ENCODE peak calls at places on chromosomes 12 and 14, in five cellular contexts. I is PC-9; B is CD8-positive, alpha-beta T cell; D is cardiac fibroblast; U is ascending aorta. J is an unnamed sample.

GRCh38 chr12:41514907-41515306 is 326.8 kb downstream of the PDZRN4 start:
- DNase-seq in I (no peak), B (no peak), D (peak; percentile 2), U (no peak), J (no peak)

GRCh38 chr14:67512463-67513134 is 20.5 kb upstream of the PLEKHH1 start:
- DNase-seq in I (no peak), B (no peak), D (no peak), U (no peak), J (no peak)

GRCh38 chr12:87320724-87321123 is 708.5 kb downstream of the C12orf50 start:
- DNase-seq in I (no peak), B (no peak), D (peak; percentile 56), U (no peak), J (no peak)

GRCh38 chr14:85731198-85731597 is 201.3 kb downstream of the FLRT2 start:
- DNase-seq in I (no peak), B (no peak), D (peak; percentile 72), U (no peak), J (no peak)

GRCh38 chr14:67673451-67673850 is 981 bp downstream of the VTI1B start:
- DNase-seq in I (no peak), B (no peak), D (no peak), U (no peak), J (no peak)

GRCh38 chr14:77707355-77707723 is 484 bp downstream of the ALKBH1 start:
- DNase-seq in I (peak; percentile 56), B (peak; percentile 4), D (peak; percentile 51), U (no peak), J (no peak)

GRCh38 chr12:64675795-64676194 is 65.5 kb downstream of the RASSF3 start:
- DNase-seq in I (peak; percentile 69), B (no peak), D (peak; percentile 70), U (peak; percentile 79), J (no peak)

GRCh38 chr14:44778562-44778961 is 183.2 kb downstream of the KLHL28 start:
- DNase-seq in I (no peak), B (no peak), D (peak; percentile 85), U (no peak), J (no peak)

GRCh38 chr14:81415781-81416180 is 15.7 kb upstream of the STON2 start:
- DNase-seq in I (no peak), B (no peak), D (no peak), U (no peak), J (no peak)

GRCh38 chr14:44662250-44662891 is 155.3 kb upstream of the FSCB start:
- DNase-seq in I (no peak), B (no peak), D (no peak), U (no peak), J (no peak)

GRCh38 chr12:69991683-69992297 is 166.8 kb downstream of the MYRFL start:
- DNase-seq in I (no peak), B (no peak), D (no peak), U (no peak), J (no peak)

GRCh38 chr12:120479458-120479857 is 9.9 kb upstream of the SRSF9 start:
- DNase-seq in I (no peak), B (no peak), D (no peak), U (no peak), J (no peak)

GRCh38 chr12:71938728-71939385 is at the start of gene TPH2:
- DNase-seq in I (no peak), B (no peak), D (peak; percentile 63), U (no peak), J (peak; percentile 82)

GRCh38 chr14:34212172-34212571 is 249.9 kb downstream of the SPTSSA start:
- DNase-seq in I (no peak), B (no peak), D (no peak), U (no peak), J (no peak)

GRCh38 chr14:67734675-67735074 is 33.0 kb downstream of the RDH12 start:
- DNase-seq in I (no peak), B (no peak), D (peak; percentile 45), U (no peak), J (no peak)

GRCh38 chr14:102373110-102373509 is 10.4 kb downstream of the TECPR2 start:
- DNase-seq in I (no peak), B (no peak), D (no peak), U (no peak), J (no peak)

GRCh38 chr12:108629824-108630476 is 3.7 kb downstream of the SELPLG start:
- DNase-seq in I (peak; percentile 58), B (peak; percentile 41), D (peak; percentile 76), U (no peak), J (peak; percentile 55)

GRCh38 chr14:75092698-75093097 is 23.3 kb downstream of the ZC2HC1C start:
- DNase-seq in I (no peak), B (no peak), D (no peak), U (no peak), J (no peak)
- TF ChIP-seq CTCF in I (no peak), B (no peak), D (no peak), U (no peak), J (no peak)

DNA sequence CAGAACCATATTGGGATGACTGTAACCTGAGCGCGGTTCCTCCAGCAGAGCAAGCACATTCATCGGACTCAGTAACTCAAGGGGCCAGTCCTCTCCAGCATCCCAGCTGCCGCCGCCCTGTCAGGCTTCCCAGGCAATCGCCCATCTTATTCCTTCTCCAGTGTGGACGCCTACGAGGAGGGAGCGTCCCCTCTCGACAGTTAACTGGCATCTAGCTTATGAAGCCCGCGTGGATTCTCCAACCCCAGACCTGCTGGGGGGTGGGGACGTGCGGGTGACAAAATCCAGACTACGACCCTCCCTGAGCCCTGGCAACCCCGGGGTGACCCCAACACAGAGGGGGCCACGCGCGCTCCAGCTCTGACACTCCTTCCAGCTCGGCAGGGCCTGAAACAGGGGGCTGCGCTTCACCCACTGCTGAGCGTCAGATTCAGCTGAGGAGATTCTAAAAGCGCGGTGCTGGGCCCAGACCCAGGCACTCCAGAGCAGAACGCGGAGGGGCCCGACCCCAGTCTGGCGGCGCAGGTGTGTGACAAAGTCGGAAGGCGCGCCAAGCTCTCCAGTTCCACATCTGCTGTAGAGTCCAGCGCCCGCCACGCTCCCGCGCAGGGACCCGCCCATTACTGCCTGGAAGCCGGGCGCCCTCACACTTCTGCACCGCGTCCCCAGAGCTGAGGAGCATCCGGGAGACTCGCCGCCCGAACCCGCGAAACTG is 43.9 kb upstream of the ESR2 start:
- DNase-seq in I (peak; percentile 74), B (no peak), D (peak; percentile 58), U (peak; percentile 17), J (peak; percentile 68)
- TF ChIP-seq CTCF in I (no peak), B (no peak), D (peak; percentile 6), U (no peak), J (no peak)

DNA sequence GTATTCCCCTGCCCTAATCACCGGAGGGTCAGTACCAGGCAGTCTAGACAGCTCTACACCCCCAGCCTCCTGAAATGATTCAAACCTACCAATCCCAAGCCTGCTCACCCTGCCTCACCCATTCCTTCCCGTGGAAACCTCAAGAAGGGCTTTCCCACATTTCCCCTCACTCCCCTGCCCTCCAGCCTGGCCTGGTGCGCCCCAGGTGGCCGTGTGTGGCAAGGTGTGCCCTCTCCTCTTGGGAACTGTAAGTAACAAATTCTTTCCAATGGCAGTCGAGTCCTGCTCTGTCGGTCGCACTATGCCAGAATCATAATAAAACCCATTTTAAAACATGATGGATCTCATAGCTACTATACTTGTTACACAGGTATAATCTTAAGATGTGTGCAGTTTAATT is 13.9 kb upstream of the DEGS2 start:
- DNase-seq in I (no peak), B (no peak), D (no peak), U (no peak), J (no peak)
- TF ChIP-seq CTCF in I (no peak), B (no peak), D (no peak), U (no peak), J (no peak)

DNA sequence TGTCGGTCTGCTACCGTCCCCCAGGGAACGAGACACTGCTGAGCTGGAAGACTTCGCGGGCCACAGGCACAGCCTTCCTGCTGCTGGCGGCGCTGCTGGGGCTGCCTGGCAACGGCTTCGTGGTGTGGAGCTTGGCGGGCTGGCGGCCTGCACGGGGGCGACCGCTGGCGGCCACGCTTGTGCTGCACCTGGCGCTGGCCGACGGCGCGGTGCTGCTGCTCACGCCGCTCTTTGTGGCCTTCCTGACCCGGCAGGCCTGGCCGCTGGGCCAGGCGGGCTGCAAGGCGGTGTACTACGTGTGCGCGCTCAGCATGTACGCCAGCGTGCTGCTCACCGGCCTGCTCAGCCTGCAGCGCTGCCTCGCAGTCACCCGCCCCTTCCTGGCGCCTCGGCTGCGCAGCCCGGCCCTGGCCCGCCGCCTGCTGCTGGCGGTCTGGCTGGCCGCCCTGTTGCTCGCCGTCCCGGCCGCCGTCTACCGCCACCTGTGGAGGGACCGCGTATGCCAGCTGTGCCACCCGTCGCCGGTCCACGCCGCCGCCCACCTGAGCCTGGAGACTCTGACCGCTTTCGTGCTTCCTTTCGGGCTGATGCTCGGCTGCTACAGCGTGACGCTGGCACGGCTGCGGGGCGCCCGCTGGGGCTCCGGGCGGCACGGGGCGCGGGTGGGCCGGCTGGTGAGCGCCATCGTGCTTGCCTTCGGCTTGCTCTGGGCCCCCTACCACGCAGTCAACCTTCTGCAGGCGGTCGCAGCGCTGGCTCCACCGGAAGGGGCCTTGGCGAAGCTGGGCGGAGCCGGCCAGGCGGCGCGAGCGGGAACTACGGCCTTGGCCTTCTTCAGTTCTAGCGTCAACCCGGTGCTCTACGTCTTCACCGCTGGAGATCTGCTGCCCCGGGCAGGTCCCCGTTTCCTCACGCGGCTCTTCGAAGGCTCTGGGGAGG is at the start of gene LTB4R:
- DNase-seq in I (no peak), B (peak; percentile 55), D (peak; percentile 85), U (no peak), J (peak; percentile 82)
- TF ChIP-seq CTCF in I (no peak), B (no peak), D (no peak), U (no peak), J (no peak)

GRCh38 chr14:21103165-21103709 is 2.4 kb downstream of the TMEM253 start:
- DNase-seq in I (no peak), B (no peak), D (no peak), U (no peak), J (no peak)
- TF ChIP-seq CTCF in I (peak; percentile 67), B (no peak), D (no peak), U (no peak), J (no peak)

GRCh38 chr14:52048132-52048531 is 20.7 kb downstream of the NID2 start:
- DNase-seq in I (no peak), B (no peak), D (no peak), U (no peak), J (no peak)
- TF ChIP-seq CTCF in I (no peak), B (no peak), D (no peak), U (no peak), J (no peak)

DNA sequence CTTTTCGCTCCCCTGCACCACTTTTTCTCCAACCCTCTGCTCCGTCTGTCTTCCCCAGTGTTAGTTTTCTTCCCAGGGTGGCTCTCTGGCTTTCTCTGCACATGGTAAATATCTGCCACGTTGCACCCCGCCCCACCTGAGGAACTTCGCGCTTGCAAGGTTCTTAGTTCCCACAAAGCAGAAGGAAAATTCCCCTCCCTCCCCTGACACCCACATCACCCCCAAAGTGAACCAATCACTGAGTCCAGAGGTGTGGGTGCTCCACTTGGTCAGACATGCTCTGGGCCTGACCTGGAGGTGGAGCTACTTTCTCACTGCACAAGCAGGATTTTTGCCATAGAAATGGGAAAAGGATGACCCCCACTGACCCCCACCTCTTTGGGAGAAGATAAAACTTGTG is 415.0 kb downstream of the FUT8 start:
- DNase-seq in I (no peak), B (no peak), D (no peak), U (no peak), J (no peak)
- TF ChIP-seq CTCF in I (no peak), B (no peak), D (no peak), U (no peak), J (no peak)

GRCh38 chr12:24012528-24012927 is 63.1 kb upstream of the SOX5 start:
- DNase-seq in I (no peak), B (no peak), D (peak; percentile 40), U (no peak), J (no peak)
- TF ChIP-seq CTCF in I (no peak), B (no peak), D (peak; percentile 36), U (no peak), J (no peak)